ENCODE peak calls at places on chromosome 18, in five cellular contexts. W is cardiac muscle cell; S is AG04450; J is CD8-positive, alpha-beta T cell; M is breast epithelium. G is an unnamed sample.

GRCh38 chr18:70931942-70932814 is 643.3 kb downstream of the SOCS6 start:
- DNase-seq in J (no peak), M (no peak), S (no peak), W (peak; percentile 48), G (no peak)

GRCh38 chr18:49725809-49726514 is 87.4 kb downstream of the ACAA2 start:
- DNase-seq in J (no peak), S (peak; percentile 94), M (no peak), W (peak; percentile 56), G (peak; percentile 49)

GRCh38 chr18:45588831-45589558 is 26.3 kb upstream of the SLC14A2 start:
- DNase-seq in S (peak; percentile 57), J (no peak), W (no peak), M (no peak), G (no peak)

GRCh38 chr18:55494899-55495298 is 93.1 kb downstream of the TCF4 start:
- DNase-seq in M (no peak), W (no peak), S (no peak), J (no peak), G (no peak)

GRCh38 chr18:38930881-38931753 is 1365.5 kb upstream of the CELF4 start:
- DNase-seq in S (no peak), W (no peak), M (no peak), J (no peak), G (no peak)

GRCh38 chr18:28529644-28530043 is 352.7 kb upstream of the CDH2 start:
- DNase-seq in J (no peak), M (no peak), S (no peak), W (no peak), G (no peak)

GRCh38 chr18:36578871-36579270 is 249.9 kb downstream of the TPGS2 start:
- DNase-seq in W (no peak), S (no peak), M (no peak), J (no peak), G (no peak)

GRCh38 chr18:45166341-45167108 is 448.8 kb upstream of the SLC14A2 start:
- DNase-seq in S (no peak), J (no peak), W (no peak), M (no peak), G (no peak)

GRCh38 chr18:24446953-24447537 is 13.4 kb upstream of the HRH4 start:
- DNase-seq in J (no peak), W (no peak), S (no peak), M (no peak), G (no peak)

GRCh38 chr18:14937271-14937670 is 189.3 kb downstream of the ANKRD30B start:
- DNase-seq in M (no peak), S (no peak), W (no peak), J (no peak), G (no peak)

GRCh38 chr18:55351980-55352714 is 235.8 kb downstream of the TCF4 start:
- DNase-seq in W (no peak), S (no peak), J (no peak), M (no peak), G (no peak)

DNA sequence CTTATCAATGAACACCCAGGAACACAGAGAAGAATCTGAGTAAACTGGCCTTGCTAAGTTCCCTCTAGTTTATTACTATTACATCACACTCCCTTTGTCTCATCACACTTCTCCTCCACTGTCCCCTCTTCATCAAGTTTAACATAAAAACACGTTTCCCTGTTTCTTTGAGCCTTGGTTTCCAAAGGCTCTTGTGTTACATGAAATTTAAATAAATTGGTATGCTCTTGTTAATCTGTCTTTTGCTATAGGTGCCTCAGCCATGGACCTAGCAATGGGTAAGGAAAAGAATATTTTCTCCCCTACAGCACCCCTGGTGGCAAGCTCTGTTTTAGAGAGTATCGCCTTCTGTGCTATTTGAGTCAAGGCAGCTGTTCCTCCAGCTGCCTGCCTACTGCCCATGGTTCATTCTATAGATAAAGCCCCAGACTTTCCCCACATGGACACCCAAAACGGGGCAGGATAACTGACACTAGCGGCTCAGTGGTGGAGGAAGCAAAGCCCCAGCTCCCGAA is 31.8 kb downstream of the TGIF1 start:
- DNase-seq in S (peak; percentile 13), J (no peak), M (no peak), W (peak; percentile 63), G (no peak)
- TF ChIP-seq CTCF in S (peak; percentile 73), J (peak; percentile 48), M (no peak), W (peak; percentile 74), G (peak; percentile 50)

DNA sequence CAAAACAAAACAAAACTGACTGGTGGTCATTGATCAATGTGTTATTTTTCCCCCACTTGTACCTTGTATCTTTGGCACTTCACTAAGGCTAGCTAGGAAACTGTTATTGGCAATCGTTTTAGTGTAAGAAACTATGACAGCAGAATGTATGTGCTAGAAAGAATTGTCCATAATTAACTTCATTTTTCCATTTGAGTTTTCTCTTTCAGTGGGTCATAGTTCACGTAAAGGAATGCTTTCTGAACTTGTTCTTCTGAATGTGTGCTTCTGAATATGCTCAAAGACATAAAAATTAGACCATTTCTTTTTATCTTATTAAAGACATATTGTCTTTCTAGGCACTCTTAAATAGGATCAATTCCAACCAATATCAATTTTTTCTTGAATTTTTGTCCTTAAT is 132.2 kb downstream of the ASXL3 start:
- DNase-seq in S (no peak), M (no peak), W (no peak), J (no peak), G (no peak)
- H3K9me3 ChIP-seq in S (no peaks in the 10 kb centered on the region), M (no peaks in the 10 kb centered on the region), W (no peaks in the 10 kb centered on the region), J (no peaks in the 10 kb centered on the region), G (no peaks in the 10 kb centered on the region)

GRCh38 chr18:77305676-77306075 is 56.0 kb downstream of the GALR1 start:
- DNase-seq in J (no peak), S (no peak), W (no peak), M (no peak), G (no peak)

GRCh38 chr18:77304263-77304662 is 54.6 kb downstream of the GALR1 start:
- DNase-seq in S (no peak), J (no peak), W (no peak), M (no peak), G (no peak)

DNA sequence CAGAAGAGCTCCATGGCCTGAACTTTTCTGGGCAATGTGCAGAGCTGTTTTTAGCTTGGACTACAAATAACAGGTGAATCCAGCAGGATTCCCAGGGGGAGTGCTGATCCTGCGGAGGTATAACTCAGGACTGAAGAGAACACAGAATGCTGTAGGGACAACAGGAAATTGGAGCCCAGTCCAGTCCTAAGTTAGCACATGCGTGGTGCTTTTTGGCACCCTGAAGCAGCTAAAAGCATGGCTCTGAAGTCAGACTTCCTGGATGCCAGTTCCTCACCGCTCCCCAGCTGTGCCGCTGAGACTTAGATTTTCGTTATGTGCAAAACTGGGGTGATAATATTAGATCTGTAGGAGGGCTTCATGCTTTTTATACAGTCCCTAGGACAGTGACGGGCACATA is 58.6 kb downstream of the GALR1 start:
- DNase-seq in M (no peak), S (no peak), J (no peak), W (no peak), G (no peak)
- H3K4me3 ChIP-seq in M (no peak overlapping the region), S (no peak overlapping the region), J (no peak overlapping the region), W (no peak overlapping the region), G (no peak overlapping the region)

GRCh38 chr18:80247403-80247916 is at the start of gene PARD6G:
- DNase-seq in W (peak; percentile 79), J (peak; percentile 56), M (peak; percentile 79), S (peak; percentile 20), G (peak; percentile 87)
- TF ChIP-seq CTCF in W (no peak), J (no peak), M (no peak), S (peak; percentile 27), G (no peak)

DNA sequence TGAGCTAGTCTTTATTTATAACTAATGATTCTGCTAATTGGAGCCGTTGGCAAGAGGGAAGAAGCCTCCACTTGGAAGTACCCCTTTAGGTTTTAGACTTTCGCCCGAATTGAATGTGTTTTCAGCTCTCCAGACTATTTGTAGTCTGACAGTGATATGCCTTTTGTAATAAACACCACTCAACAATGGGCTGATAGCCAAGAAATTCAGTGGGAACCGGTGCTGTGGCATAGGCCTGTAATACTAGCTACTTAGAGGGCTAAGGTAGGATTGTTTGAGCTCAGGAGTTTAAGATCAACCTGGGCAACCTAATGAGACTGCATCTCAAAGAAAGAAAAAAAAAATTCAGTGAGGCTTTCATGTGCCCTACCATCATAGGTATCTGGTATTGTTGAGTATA is 13.6 kb upstream of the ZSCAN30 start:
- DNase-seq in M (no peak), S (no peak), W (no peak), J (no peak), G (no peak)
- H3K9me3 ChIP-seq in M (peaks cover 91% of the 10 kb centered on the region), S (peaks cover 42% of the 10 kb centered on the region), W (no peaks in the 10 kb centered on the region), J (peaks cover 60% of the 10 kb centered on the region), G (peaks cover 12% of the 10 kb centered on the region)

DNA sequence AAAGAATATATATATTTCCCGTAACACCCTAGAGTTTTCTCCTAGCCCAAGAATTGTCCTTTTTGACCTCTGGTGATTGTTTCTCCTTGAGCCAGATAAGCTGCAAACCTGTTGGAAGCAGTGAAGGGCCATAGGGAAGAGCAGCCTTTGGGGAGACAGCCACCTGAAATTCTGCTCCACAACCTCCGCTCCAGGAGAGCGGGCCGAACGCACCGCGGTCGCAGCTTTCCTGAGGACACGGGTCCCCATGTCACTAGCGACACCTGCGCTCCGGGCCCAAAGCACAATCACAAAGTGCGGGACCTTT is 620 bp upstream of the DSG2 start:
- DNase-seq in M (no peak), J (no peak), W (no peak), S (no peak), G (peak; percentile 7)
- H3K4me3 ChIP-seq in M (no peak overlapping the region), J (no peak overlapping the region), W (peak overlapping the region; percentile 98), S (no peak overlapping the region), G (peak overlapping the region; percentile 67)

DNA sequence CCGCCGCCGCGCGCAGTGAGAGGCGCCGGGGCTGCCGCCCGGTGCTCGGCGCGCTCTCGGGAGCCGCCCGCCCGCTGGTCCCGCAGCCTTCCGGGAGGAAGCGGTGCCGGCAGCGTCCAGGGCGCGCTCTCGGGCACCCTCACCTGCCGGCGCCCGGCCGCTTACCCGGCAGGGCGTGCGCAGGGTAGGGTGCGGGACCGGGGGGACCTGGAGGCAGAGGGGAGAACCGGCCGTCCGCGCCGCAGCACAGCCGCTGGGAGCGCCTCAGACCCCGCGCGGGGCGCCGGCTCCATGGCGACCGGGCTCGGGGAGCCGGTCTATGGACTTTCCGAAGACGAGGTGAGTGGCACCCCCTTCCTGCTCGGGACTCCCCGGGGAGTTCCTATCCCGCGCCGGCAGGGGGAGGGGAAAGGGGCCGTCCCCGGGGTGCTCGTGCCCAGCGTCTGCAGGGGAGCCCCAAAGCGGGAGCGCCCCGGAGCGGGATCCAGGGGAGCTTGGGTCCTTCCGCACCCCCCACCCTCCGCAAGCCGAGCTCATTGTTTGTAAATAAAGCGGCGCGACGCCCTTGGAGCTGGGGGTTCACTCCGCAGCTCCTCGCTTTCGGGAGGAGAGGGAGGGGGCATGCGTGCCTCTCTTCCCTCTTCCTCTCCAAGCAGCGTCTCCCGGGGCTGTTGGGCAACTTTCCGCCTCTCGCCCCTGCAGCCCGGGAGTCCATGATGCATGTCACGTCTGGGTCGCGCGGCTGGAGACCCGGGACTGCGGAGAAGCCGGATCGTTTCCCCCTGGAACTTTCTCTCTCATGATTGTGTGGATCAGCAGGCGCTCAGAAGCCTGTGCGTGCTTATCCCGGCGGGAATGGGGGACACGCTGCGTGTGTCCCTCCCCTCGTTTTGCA is 591 bp downstream of the NEDD4L start:
- DNase-seq in J (peak; percentile 36), S (no peak), M (peak; percentile 62), W (peak; percentile 73), G (peak; percentile 45)
- TF ChIP-seq CTCF in J (no peak), S (peak; percentile 16), M (peak; percentile 24), W (no peak), G (no peak)

DNA sequence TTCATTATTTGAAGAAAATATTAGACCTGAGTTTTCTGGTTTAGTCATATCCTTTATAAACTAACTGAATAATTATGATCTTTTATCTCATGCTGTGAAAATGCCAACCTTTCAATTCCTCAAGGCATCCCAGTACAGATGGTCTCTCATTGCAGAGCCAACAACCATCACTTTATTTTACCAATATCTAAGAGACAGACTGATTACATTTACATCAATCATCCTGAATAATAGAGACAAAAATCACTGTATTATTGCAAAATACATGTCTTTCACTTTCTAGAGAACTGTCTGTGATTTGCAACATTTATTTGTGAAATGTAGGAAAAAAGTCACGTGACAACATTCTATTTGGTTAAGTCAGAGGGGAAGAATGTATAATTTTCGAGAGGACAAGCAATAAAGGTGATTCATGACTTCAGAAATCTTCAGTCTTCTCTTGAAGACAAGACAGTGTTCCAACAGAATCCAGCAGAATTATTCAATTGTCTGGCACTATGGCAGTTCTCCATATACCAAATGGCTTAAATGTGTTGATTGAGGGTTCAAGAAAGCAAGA is 503.6 kb upstream of the SYT4 start:
- DNase-seq in J (no peak), W (no peak), M (no peak), S (no peak), G (no peak)
- H3K9me3 ChIP-seq in J (no peaks in the 10 kb centered on the region), W (no peaks in the 10 kb centered on the region), M (no peaks in the 10 kb centered on the region), S (no peaks in the 10 kb centered on the region), G (no peaks in the 10 kb centered on the region)